ENCODE peak calls at places on chromosome 9, in nine cellular contexts. T is right lobe of liver; P is effector memory CD8-positive, alpha-beta T cell; O is astrocyte of the hippocampus; Y is neuronal stem cell; J is GM04504; E is ACHN; I is AG08395; U is anterior cingulate cortex. R is an unnamed sample.

GRCh38 chr9:97293207-97293721 is 14.2 kb upstream of the CCDC180 start:
- DNase-seq in T (peak; percentile 38), P (no peak), O (peak; percentile 12), Y (no peak), J (peak; percentile 17), E (peak; percentile 3), I (peak; percentile 48), U (no peak), R (no peak)

GRCh38 chr9:4792054-4792571 is 631 bp upstream of the RCL1 start:
- DNase-seq in T (no peak), P (no peak), O (no peak), Y (no peak), J (no peak), E (no peak), I (no peak), U (no peak), R (peak; percentile 39)

GRCh38 chr9:133761641-133762248 is 23.6 kb upstream of the SARDH start:
- DNase-seq in T (no peak), P (no peak), O (no peak), Y (no peak), J (no peak), E (no peak), I (no peak), U (no peak), R (peak; percentile 13)

GRCh38 chr9:98410185-98410697 is 154.8 kb upstream of the TBC1D2 start:
- DNase-seq in T (no peak), P (no peak), O (peak; percentile 80), Y (peak; percentile 31), J (peak; percentile 95), E (no peak), I (peak; percentile 85), U (peak; percentile 29), R (no peak)

GRCh38 chr9:4068449-4068848 is 231.4 kb downstream of the GLIS3 start:
- DNase-seq in T (no peak), P (no peak), O (no peak), Y (no peak), J (no peak), E (no peak), I (no peak), U (no peak), R (no peak)

GRCh38 chr9:26540094-26540493 is 352.5 kb downstream of the CAAP1 start:
- DNase-seq in T (no peak), P (no peak), O (no peak), Y (no peak), J (no peak), E (no peak), I (no peak), U (no peak), R (no peak)

GRCh38 chr9:127131871-127132270 is 9.4 kb upstream of the ANGPTL2 start:
- DNase-seq in T (no peak), P (no peak), O (peak; percentile 73), Y (no peak), J (peak; percentile 73), E (peak; percentile 37), I (peak; percentile 48), U (no peak), R (no peak)

GRCh38 chr9:133334161-133334560 is 1.8 kb downstream of the SURF6 start:
- DNase-seq in T (no peak), P (no peak), O (no peak), Y (no peak), J (no peak), E (no peak), I (no peak), U (no peak), R (no peak)

GRCh38 chr9:68417762-68418161 is 61.4 kb downstream of the PGM5 start:
- DNase-seq in T (no peak), P (no peak), O (no peak), Y (no peak), J (no peak), E (no peak), I (no peak), U (no peak), R (no peak)

GRCh38 chr9:89375181-89375760 is 57.0 kb downstream of the SECISBP2 start:
- DNase-seq in T (no peak), P (no peak), O (no peak), Y (no peak), J (no peak), E (no peak), I (no peak), U (no peak), R (no peak)

GRCh38 chr9:98811051-98811650 is 3.7 kb downstream of the GALNT12 start:
- DNase-seq in T (no peak), P (no peak), O (peak; percentile 62), Y (no peak), J (peak; percentile 51), E (peak; percentile 50), I (peak; percentile 90), U (no peak), R (no peak)

GRCh38 chr9:129571298-129572051 is 49.4 kb downstream of the C9orf50 start:
- DNase-seq in T (peak; percentile 51), P (no peak), O (no peak), Y (no peak), J (no peak), E (no peak), I (no peak), U (no peak), R (no peak)

GRCh38 chr9:85740821-85741111 is 988 bp downstream of the AGTPBP1 start:
- DNase-seq in T (no peak), P (peak; percentile 44), O (no peak), Y (no peak), J (no peak), E (no peak), I (no peak), U (no peak), R (no peak)

GRCh38 chr9:121282309-121283071 is 14.5 kb downstream of the GSN start:
- DNase-seq in T (no peak), P (no peak), O (peak; percentile 51), Y (no peak), J (peak; percentile 86), E (no peak), I (peak; percentile 65), U (no peak), R (no peak)

GRCh38 chr9:135908334-135909204 is 1.2 kb upstream of the CAMSAP1 start:
- DNase-seq in T (no peak), P (no peak), O (no peak), Y (no peak), J (no peak), E (no peak), I (no peak), U (no peak), R (no peak)

GRCh38 chr9:77616191-77616590 is 31.9 kb downstream of the GNA14 start:
- DNase-seq in T (no peak), P (no peak), O (no peak), Y (no peak), J (no peak), E (no peak), I (no peak), U (no peak), R (no peak)

GRCh38 chr9:289121-289520 is 74.5 kb downstream of the DOCK8 start:
- DNase-seq in T (no peak), P (no peak), O (no peak), Y (no peak), J (no peak), E (no peak), I (no peak), U (no peak), R (no peak)